ENCODE peak calls at places on chromosome 20, in five cellular contexts. G, O, R, T and N are unnamed samples.

GRCh38 chr20:346640-347316 is at the start of gene NRSN2:
- DNase-seq in G (peak; percentile 49), O (peak; percentile 74), R (peak; percentile 66), T (peak; percentile 87), N (peak; percentile 60)

GRCh38 chr20:13995086-13995665 is at the start of gene MACROD2:
- DNase-seq in G (peak; percentile 96), O (peak; percentile 100), R (peak; percentile 99), T (peak; percentile 76), N (peak; percentile 100)

GRCh38 chr20:15923030-15923776 is 650.0 kb downstream of the KIF16B start:
- DNase-seq in G (no peak), O (no peak), R (no peak), T (no peak), N (no peak)

GRCh38 chr20:21510414-21510971 is 3.4 kb downstream of the NKX2-2 start:
- DNase-seq in G (no peak), O (peak; percentile 62), R (peak; percentile 52), T (no peak), N (no peak)

GRCh38 chr20:62202676-62203377 is 17.3 kb downstream of the HRH3 start:
- DNase-seq in G (no peak), O (no peak), R (no peak), T (no peak), N (no peak)

GRCh38 chr20:46348231-46348803 is 40.0 kb upstream of the CDH22 start:
- DNase-seq in G (peak; percentile 48), O (peak; percentile 77), R (peak; percentile 83), T (peak; percentile 43), N (no peak)

GRCh38 chr20:38355161-38356012 is 9.1 kb downstream of the LBP start:
- DNase-seq in G (no peak), O (no peak), R (peak; percentile 56), T (no peak), N (no peak)

GRCh38 chr20:35539756-35540212 is 2.1 kb upstream of the ERGIC3 start:
- DNase-seq in G (peak; percentile 69), O (peak; percentile 72), R (peak; percentile 94), T (peak; percentile 23), N (peak; percentile 88)

GRCh38 chr20:20223981-20224380 is 143.9 kb upstream of the INSM1 start:
- DNase-seq in G (no peak), O (no peak), R (no peak), T (no peak), N (no peak)

GRCh38 chr20:48422242-48422960 is 405.4 kb downstream of the PREX1 start:
- DNase-seq in G (no peak), O (no peak), R (no peak), T (no peak), N (no peak)

GRCh38 chr20:40663991-40664880 is 24.8 kb downstream of the MAFB start:
- DNase-seq in G (no peak), O (no peak), R (peak; percentile 80), T (no peak), N (peak; percentile 87)

GRCh38 chr20:50523552-50524167 is 13.5 kb downstream of the PTPN1 start:
- DNase-seq in G (no peak), O (no peak), R (no peak), T (no peak), N (no peak)

GRCh38 chr20:50528129-50528528 is 17.9 kb downstream of the PTPN1 start:
- DNase-seq in G (no peak), O (no peak), R (no peak), T (no peak), N (no peak)

GRCh38 chr20:50528804-50529351 is 18.7 kb downstream of the PTPN1 start:
- DNase-seq in G (no peak), O (no peak), R (no peak), T (no peak), N (no peak)

GRCh38 chr20:50526403-50526989 is 16.3 kb downstream of the PTPN1 start:
- DNase-seq in G (no peak), O (no peak), R (no peak), T (no peak), N (no peak)

GRCh38 chr20:50527068-50527605 is 17.0 kb downstream of the PTPN1 start:
- DNase-seq in G (no peak), O (no peak), R (no peak), T (no peak), N (no peak)
- H3K4me1 ChIP-seq in G (peaks cover 7% of the 10 kb centered on the region), O (peaks cover 6% of the 10 kb centered on the region), R (no peaks in the 10 kb centered on the region), T (peaks cover 24% of the 10 kb centered on the region), N (peaks cover 8% of the 10 kb centered on the region)

GRCh38 chr20:43899274-43899878 is 15.3 kb upstream of the TOX2 start:
- DNase-seq in G (no peak), O (no peak), R (peak; percentile 52), T (no peak), N (no peak)

GRCh38 chr20:43894531-43894930 is 20.1 kb upstream of the TOX2 start:
- DNase-seq in G (no peak), O (no peak), R (no peak), T (no peak), N (no peak)

GRCh38 chr20:43895235-43895634 is 19.4 kb upstream of the TOX2 start:
- DNase-seq in G (no peak), O (no peak), R (no peak), T (no peak), N (no peak)

GRCh38 chr20:43893930-43894329 is 20.7 kb upstream of the TOX2 start:
- DNase-seq in G (no peak), O (no peak), R (no peak), T (no peak), N (no peak)
- H2BK12ac ChIP-seq in G (no peak overlapping the region), O (peak overlapping the region; percentile 64), R (no peak overlapping the region), T (no peak overlapping the region), N (no peak overlapping the region)

GRCh38 chr20:5354871-5355270 is 38.1 kb upstream of the PROKR2 start:
- DNase-seq in G (no peak), O (no peak), R (no peak), T (peak; percentile 5), N (no peak)

GRCh38 chr20:5353624-5354496 is 37.1 kb upstream of the PROKR2 start:
- DNase-seq in G (no peak), O (no peak), R (no peak), T (peak; percentile 76), N (no peak)

GRCh38 chr20:5361176-5361575 is 44.4 kb upstream of the PROKR2 start:
- DNase-seq in G (no peak), O (no peak), R (no peak), T (no peak), N (no peak)

GRCh38 chr20:5356921-5357320 is 40.2 kb upstream of the PROKR2 start:
- DNase-seq in G (no peak), O (no peak), R (no peak), T (peak; percentile 1), N (no peak)

DNA sequence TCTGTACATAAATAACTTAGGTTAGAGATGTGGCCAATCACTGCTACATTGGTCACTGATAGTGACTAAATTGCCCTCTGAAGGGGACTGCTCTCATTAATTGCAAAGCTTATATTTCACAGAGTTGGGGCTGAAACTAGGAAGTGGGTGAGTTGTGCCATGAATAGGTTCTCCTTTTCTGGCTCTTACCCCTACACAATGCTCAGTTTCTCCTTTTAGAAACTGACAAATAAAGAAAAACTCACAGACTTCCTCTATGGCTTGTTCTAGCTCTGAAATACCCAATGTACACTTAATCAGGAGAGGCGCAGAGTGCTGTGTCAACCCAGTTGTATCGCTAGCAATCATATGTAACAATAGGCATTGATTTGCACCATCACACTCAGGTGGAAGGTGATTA is 41.2 kb upstream of the PROKR2 start:
- DNase-seq in G (no peak), O (no peak), R (no peak), T (no peak), N (no peak)
- H3K4me1 ChIP-seq in G (no peaks in the 10 kb centered on the region), O (no peaks in the 10 kb centered on the region), R (no peaks in the 10 kb centered on the region), T (no peaks in the 10 kb centered on the region), N (no peaks in the 10 kb centered on the region)

GRCh38 chr20:1405801-1406200 is 12.9 kb upstream of the FKBP1A start:
- DNase-seq in G (no peak), O (no peak), R (no peak), T (no peak), N (no peak)
- H2BK12ac ChIP-seq in G (no peak overlapping the region), O (no peak overlapping the region), R (no peak overlapping the region), T (no peak overlapping the region), N (no peak overlapping the region)

DNA sequence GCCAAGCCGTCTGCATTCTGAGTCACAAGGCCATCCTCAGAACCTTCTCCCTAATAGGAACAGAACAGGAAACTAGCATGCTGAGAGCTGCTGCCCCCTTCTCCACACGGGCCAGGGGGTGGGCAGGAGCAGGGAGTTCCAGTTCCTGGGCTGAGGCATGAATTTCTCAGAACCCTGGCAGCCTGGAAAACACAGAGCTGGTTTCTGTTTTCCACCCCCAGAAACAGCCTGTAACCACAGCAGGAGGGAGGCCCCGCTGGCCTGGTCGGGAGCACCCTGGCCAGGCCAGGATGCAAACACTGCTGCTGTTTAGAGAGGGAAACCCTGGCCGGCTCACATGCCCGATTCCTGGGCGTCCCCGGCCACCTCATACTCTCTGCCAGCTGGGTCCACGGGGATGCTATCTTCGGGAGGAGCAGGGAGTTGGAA is 130.2 kb downstream of the NFATC2 start:
- DNase-seq in G (no peak), O (no peak), R (no peak), T (peak; percentile 78), N (no peak)
- H3K4me1 ChIP-seq in G (peaks cover 8% of the 10 kb centered on the region), O (peaks cover 3% of the 10 kb centered on the region), R (no peaks in the 10 kb centered on the region), T (peaks cover 14% of the 10 kb centered on the region), N (peaks cover 22% of the 10 kb centered on the region)

DNA sequence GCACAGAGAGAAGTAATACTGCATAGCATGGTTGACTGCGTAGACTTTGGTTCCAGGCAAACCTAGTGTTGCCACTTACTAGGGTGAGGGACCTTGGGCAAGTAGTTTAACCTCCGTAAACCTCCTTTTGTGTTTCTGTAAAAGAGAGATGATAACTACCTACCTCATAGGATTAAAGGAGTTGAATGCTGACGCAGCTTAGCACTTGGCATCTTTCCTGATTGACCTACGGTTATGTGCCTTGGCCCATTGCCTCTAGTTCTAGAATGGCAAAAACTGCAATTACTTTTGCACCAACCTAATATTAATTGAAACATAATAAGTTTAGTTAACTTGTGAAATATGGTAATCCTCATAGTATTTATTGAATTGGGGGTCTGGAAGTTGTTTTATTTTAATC is 19.1 kb downstream of the GHRH start:
- DNase-seq in G (no peak), O (no peak), R (no peak), T (no peak), N (no peak)
- H2BK12ac ChIP-seq in G (no peak overlapping the region), O (no peak overlapping the region), R (no peak overlapping the region), T (no peak overlapping the region), N (no peak overlapping the region)